ENCODE peak calls at places on chromosomes 2 and 18, in six cellular contexts. One of them, this sample, is unnamed.

GRCh38 chr18:13500227-13500865 is 226.0 kb downstream of the FAM210A start:
- DNase-seq in hypothalamus: peak
- DNase-seq in NAMALWA: no peak
- DNase-seq in stimulated activated CD4-positive, alpha-beta T cell treated with anti-CD3 and anti-CD28 coated beads, Interleukin-2, amount 100 ng/mL, for 48 hours: no peak
- DNase-seq in EL: peak
- DNase-seq in right lobe of liver: no peak
- DNase-seq in this sample: peak

GRCh38 chr2:103009861-103010260 is 248.0 kb downstream of the TMEM182 start:
- DNase-seq in EL: no peak
- DNase-seq in hypothalamus: no peak
- DNase-seq in stimulated activated CD4-positive, alpha-beta T cell treated with anti-CD3 and anti-CD28 coated beads, Interleukin-2, amount 100 ng/mL, for 48 hours: no peak
- DNase-seq in NAMALWA: no peak
- DNase-seq in right lobe of liver: no peak
- DNase-seq in this sample: no peak

GRCh38 chr2:102386867-102387541 is 31.4 kb downstream of the IL18R1 start:
- DNase-seq in right lobe of liver: no peak
- DNase-seq in EL: no peak
- DNase-seq in NAMALWA: no peak
- DNase-seq in stimulated activated CD4-positive, alpha-beta T cell treated with anti-CD3 and anti-CD28 coated beads, Interleukin-2, amount 100 ng/mL, for 48 hours: no peak
- DNase-seq in hypothalamus: no peak
- DNase-seq in this sample: no peak

GRCh38 chr2:10913501-10914271 is 2.0 kb downstream of the KCNF1 start:
- DNase-seq in right lobe of liver: no peak
- DNase-seq in hypothalamus: no peak
- DNase-seq in stimulated activated CD4-positive, alpha-beta T cell treated with anti-CD3 and anti-CD28 coated beads, Interleukin-2, amount 100 ng/mL, for 48 hours: no peak
- DNase-seq in NAMALWA: no peak
- DNase-seq in EL: no peak
- DNase-seq in this sample: no peak

GRCh38 chr2:85066874-85067351 is 66.3 kb upstream of the TCF7L1 start:
- DNase-seq in NAMALWA: peak
- DNase-seq in right lobe of liver: peak
- DNase-seq in hypothalamus: peak
- DNase-seq in stimulated activated CD4-positive, alpha-beta T cell treated with anti-CD3 and anti-CD28 coated beads, Interleukin-2, amount 100 ng/mL, for 48 hours: peak
- DNase-seq in EL: peak
- DNase-seq in this sample: peak

GRCh38 chr2:127001751-127002150 is 103.1 kb downstream of the TEX51 start:
- DNase-seq in NAMALWA: no peak
- DNase-seq in right lobe of liver: no peak
- DNase-seq in stimulated activated CD4-positive, alpha-beta T cell treated with anti-CD3 and anti-CD28 coated beads, Interleukin-2, amount 100 ng/mL, for 48 hours: no peak
- DNase-seq in hypothalamus: no peak
- DNase-seq in EL: no peak
- DNase-seq in this sample: no peak

GRCh38 chr2:159226059-159226461 is 60.4 kb downstream of the WDSUB1 start:
- DNase-seq in hypothalamus: no peak
- DNase-seq in right lobe of liver: no peak
- DNase-seq in stimulated activated CD4-positive, alpha-beta T cell treated with anti-CD3 and anti-CD28 coated beads, Interleukin-2, amount 100 ng/mL, for 48 hours: no peak
- DNase-seq in NAMALWA: no peak
- DNase-seq in EL: peak
- DNase-seq in this sample: peak

GRCh38 chr2:81247648-81248047 is 943.1 kb upstream of the LRRTM1 start:
- DNase-seq in hypothalamus: no peak
- DNase-seq in stimulated activated CD4-positive, alpha-beta T cell treated with anti-CD3 and anti-CD28 coated beads, Interleukin-2, amount 100 ng/mL, for 48 hours: no peak
- DNase-seq in NAMALWA: no peak
- DNase-seq in EL: no peak
- DNase-seq in right lobe of liver: peak
- DNase-seq in this sample: no peak

GRCh38 chr2:101426808-101427207 is 39.5 kb upstream of the CREG2 start:
- DNase-seq in right lobe of liver: peak
- DNase-seq in NAMALWA: no peak
- DNase-seq in hypothalamus: no peak
- DNase-seq in stimulated activated CD4-positive, alpha-beta T cell treated with anti-CD3 and anti-CD28 coated beads, Interleukin-2, amount 100 ng/mL, for 48 hours: no peak
- DNase-seq in EL: no peak
- DNase-seq in this sample: no peak

GRCh38 chr2:238119756-238120462 is 18.6 kb upstream of the KLHL30 start:
- DNase-seq in NAMALWA: no peak
- DNase-seq in stimulated activated CD4-positive, alpha-beta T cell treated with anti-CD3 and anti-CD28 coated beads, Interleukin-2, amount 100 ng/mL, for 48 hours: no peak
- DNase-seq in hypothalamus: no peak
- DNase-seq in EL: no peak
- DNase-seq in right lobe of liver: no peak
- DNase-seq in this sample: no peak

GRCh38 chr2:191083546-191083945 is 67.2 kb downstream of the STAT4 start:
- DNase-seq in EL: no peak
- DNase-seq in hypothalamus: no peak
- DNase-seq in right lobe of liver: no peak
- DNase-seq in NAMALWA: no peak
- DNase-seq in stimulated activated CD4-positive, alpha-beta T cell treated with anti-CD3 and anti-CD28 coated beads, Interleukin-2, amount 100 ng/mL, for 48 hours: no peak
- DNase-seq in this sample: no peak

GRCh38 chr2:164073758-164074094 is 337.9 kb upstream of the FIGN start:
- DNase-seq in right lobe of liver: no peak
- DNase-seq in NAMALWA: no peak
- DNase-seq in stimulated activated CD4-positive, alpha-beta T cell treated with anti-CD3 and anti-CD28 coated beads, Interleukin-2, amount 100 ng/mL, for 48 hours: no peak
- DNase-seq in hypothalamus: no peak
- DNase-seq in EL: no peak
- DNase-seq in this sample: no peak